ENCODE peak calls at places on chromosomes 12 and 14, in six cellular contexts. One of them, this sample, is unnamed.

GRCh38 chr12:49092086-49092815 is 2.4 kb downstream of the DHH start:
- DNase-seq in IMR-90: peak; percentile 30
- DNase-seq in heart left ventricle: peak; percentile 50
- DNase-seq in lower leg skin: no peak
- DNase-seq in sigmoid colon: no peak
- DNase-seq in HCT116: no peak
- DNase-seq in this sample: no peak

GRCh38 chr14:67526676-67527459 is 6.2 kb upstream of the PLEKHH1 start:
- DNase-seq in IMR-90: peak; percentile 45
- DNase-seq in sigmoid colon: no peak
- DNase-seq in heart left ventricle: no peak
- DNase-seq in lower leg skin: no peak
- DNase-seq in HCT116: peak; percentile 59
- DNase-seq in this sample: peak; percentile 42

GRCh38 chr12:65300679-65301349 is 22.3 kb downstream of the MSRB3 start:
- DNase-seq in HCT116: peak; percentile 54
- DNase-seq in heart left ventricle: no peak
- DNase-seq in lower leg skin: no peak
- DNase-seq in sigmoid colon: no peak
- DNase-seq in IMR-90: peak; percentile 33
- DNase-seq in this sample: no peak

GRCh38 chr14:32724864-32725550 is 213.7 kb upstream of the NPAS3 start:
- DNase-seq in heart left ventricle: no peak
- DNase-seq in sigmoid colon: no peak
- DNase-seq in lower leg skin: no peak
- DNase-seq in HCT116: no peak
- DNase-seq in IMR-90: peak; percentile 28
- DNase-seq in this sample: no peak

GRCh38 chr12:48965447-48965846 is 6.1 kb downstream of the WNT10B start:
- DNase-seq in lower leg skin: no peak
- DNase-seq in sigmoid colon: no peak
- DNase-seq in heart left ventricle: no peak
- DNase-seq in HCT116: no peak
- DNase-seq in IMR-90: peak; percentile 38
- DNase-seq in this sample: no peak

GRCh38 chr12:27336254-27336653 is 3.6 kb downstream of the BMAL2 start:
- DNase-seq in IMR-90: no peak
- DNase-seq in heart left ventricle: no peak
- DNase-seq in sigmoid colon: no peak
- DNase-seq in lower leg skin: no peak
- DNase-seq in HCT116: no peak
- DNase-seq in this sample: peak; percentile 46

GRCh38 chr12:109293106-109293505 is 16.0 kb downstream of the FOXN4 start:
- DNase-seq in lower leg skin: no peak
- DNase-seq in sigmoid colon: peak; percentile 49
- DNase-seq in HCT116: no peak
- DNase-seq in heart left ventricle: no peak
- DNase-seq in IMR-90: no peak
- DNase-seq in this sample: no peak

GRCh38 chr12:65826513-65827171 is 2.4 kb downstream of the HMGA2 start:
- DNase-seq in HCT116: no peak
- DNase-seq in lower leg skin: no peak
- DNase-seq in IMR-90: peak; percentile 67
- DNase-seq in heart left ventricle: no peak
- DNase-seq in sigmoid colon: no peak
- DNase-seq in this sample: no peak

GRCh38 chr12:11650697-11651281 is 1.3 kb downstream of the ETV6 start:
- DNase-seq in lower leg skin: no peak
- DNase-seq in IMR-90: peak; percentile 37
- DNase-seq in sigmoid colon: no peak
- DNase-seq in HCT116: no peak
- DNase-seq in heart left ventricle: no peak
- DNase-seq in this sample: no peak

GRCh38 chr14:75711134-75711795 is 50.2 kb downstream of the TTLL5 start:
- DNase-seq in HCT116: peak; percentile 43
- DNase-seq in lower leg skin: no peak
- DNase-seq in sigmoid colon: no peak
- DNase-seq in heart left ventricle: no peak
- DNase-seq in IMR-90: peak; percentile 72
- DNase-seq in this sample: peak; percentile 40

GRCh38 chr12:93468008-93468371 is 676 bp downstream of the MRPL42 start:
- DNase-seq in lower leg skin: no peak
- DNase-seq in heart left ventricle: no peak
- DNase-seq in IMR-90: no peak
- DNase-seq in HCT116: no peak
- DNase-seq in sigmoid colon: no peak
- DNase-seq in this sample: no peak

GRCh38 chr12:67873355-67873754 is 115.9 kb upstream of the IFNG-AS1 start:
- DNase-seq in heart left ventricle: no peak
- DNase-seq in IMR-90: no peak
- DNase-seq in sigmoid colon: no peak
- DNase-seq in HCT116: no peak
- DNase-seq in lower leg skin: no peak
- DNase-seq in this sample: no peak

GRCh38 chr12:109738209-109738608 is 24.6 kb downstream of the FAM222A start:
- DNase-seq in heart left ventricle: peak; percentile 15
- DNase-seq in HCT116: no peak
- DNase-seq in IMR-90: no peak
- DNase-seq in sigmoid colon: peak; percentile 28
- DNase-seq in lower leg skin: no peak
- DNase-seq in this sample: peak; percentile 25

GRCh38 chr14:35435177-35435576 is 30.6 kb upstream of the NFKBIA start:
- DNase-seq in sigmoid colon: no peak
- DNase-seq in HCT116: no peak
- DNase-seq in lower leg skin: no peak
- DNase-seq in heart left ventricle: no peak
- DNase-seq in IMR-90: peak; percentile 29
- DNase-seq in this sample: no peak

GRCh38 chr14:64507376-64508156 is 3.0 kb downstream of the ZBTB1 start:
- DNase-seq in heart left ventricle: no peak
- DNase-seq in IMR-90: peak; percentile 58
- DNase-seq in sigmoid colon: no peak
- DNase-seq in lower leg skin: no peak
- DNase-seq in HCT116: no peak
- DNase-seq in this sample: no peak

GRCh38 chr14:75709207-75709812 is 48.3 kb downstream of the TTLL5 start:
- DNase-seq in heart left ventricle: peak; percentile 75
- DNase-seq in lower leg skin: peak; percentile 73
- DNase-seq in sigmoid colon: peak; percentile 84
- DNase-seq in HCT116: peak; percentile 68
- DNase-seq in IMR-90: peak; percentile 88
- DNase-seq in this sample: peak; percentile 84

GRCh38 chr12:103799504-103800251 is 41.4 kb downstream of the NT5DC3 start:
- DNase-seq in heart left ventricle: no peak
- DNase-seq in sigmoid colon: peak; percentile 58
- DNase-seq in lower leg skin: no peak
- DNase-seq in IMR-90: peak; percentile 68
- DNase-seq in HCT116: no peak
- DNase-seq in this sample: no peak

GRCh38 chr12:117486840-117487659 is 125.6 kb upstream of the NOS1 start:
- DNase-seq in HCT116: peak; percentile 80
- DNase-seq in heart left ventricle: no peak
- DNase-seq in lower leg skin: no peak
- DNase-seq in IMR-90: no peak
- DNase-seq in sigmoid colon: no peak
- DNase-seq in this sample: peak; percentile 49

GRCh38 chr12:56071648-56072047 is 8.3 kb upstream of the ERBB3 start:
- DNase-seq in HCT116: no peak
- DNase-seq in heart left ventricle: no peak
- DNase-seq in IMR-90: peak; percentile 51
- DNase-seq in sigmoid colon: peak; percentile 15
- DNase-seq in lower leg skin: no peak
- DNase-seq in this sample: no peak

GRCh38 chr12:104272938-104273337 is 30.6 kb upstream of the EID3 start:
- DNase-seq in IMR-90: no peak
- DNase-seq in heart left ventricle: no peak
- DNase-seq in HCT116: no peak
- DNase-seq in sigmoid colon: no peak
- DNase-seq in lower leg skin: no peak
- DNase-seq in this sample: peak; percentile 50

GRCh38 chr14:68427550-68427890 is 365.3 kb downstream of the ZFP36L1 start:
- DNase-seq in heart left ventricle: no peak
- DNase-seq in IMR-90: no peak
- DNase-seq in HCT116: no peak
- DNase-seq in lower leg skin: no peak
- DNase-seq in sigmoid colon: no peak
- DNase-seq in this sample: no peak

GRCh38 chr12:19761465-19761864 is 322.2 kb downstream of the AEBP2 start:
- DNase-seq in HCT116: no peak
- DNase-seq in lower leg skin: no peak
- DNase-seq in sigmoid colon: no peak
- DNase-seq in heart left ventricle: no peak
- DNase-seq in IMR-90: no peak
- DNase-seq in this sample: no peak

GRCh38 chr14:64879635-64880381 is at the start of gene SPTB:
- DNase-seq in IMR-90: no peak
- DNase-seq in sigmoid colon: no peak
- DNase-seq in heart left ventricle: peak; percentile 84
- DNase-seq in HCT116: no peak
- DNase-seq in lower leg skin: peak; percentile 16
- DNase-seq in this sample: peak; percentile 53

GRCh38 chr12:33977887-33978286 is 44.4 kb upstream of the ALG10 start:
- DNase-seq in lower leg skin: no peak
- DNase-seq in HCT116: no peak
- DNase-seq in heart left ventricle: no peak
- DNase-seq in IMR-90: no peak
- DNase-seq in sigmoid colon: no peak
- DNase-seq in this sample: no peak

GRCh38 chr12:47811581-47812484 is 7.9 kb downstream of the HDAC7 start:
- DNase-seq in HCT116: no peak
- DNase-seq in lower leg skin: peak; percentile 78
- DNase-seq in sigmoid colon: peak; percentile 91
- DNase-seq in IMR-90: peak; percentile 86
- DNase-seq in heart left ventricle: peak; percentile 79
- DNase-seq in this sample: no peak
- TF ChIP-seq POLR2A in HCT116: no peak
- TF ChIP-seq POLR2A in lower leg skin: no peak
- TF ChIP-seq POLR2A in sigmoid colon: no peak
- TF ChIP-seq POLR2A in IMR-90: peak; percentile 40
- TF ChIP-seq POLR2A in heart left ventricle: no peak
- TF ChIP-seq POLR2A in this sample: no peak

GRCh38 chr12:122020795-122021192 is 890 bp upstream of the BCL7A start:
- DNase-seq in IMR-90: no peak
- DNase-seq in sigmoid colon: no peak
- DNase-seq in HCT116: no peak
- DNase-seq in heart left ventricle: no peak
- DNase-seq in lower leg skin: no peak
- DNase-seq in this sample: no peak
- H3K4me3 ChIP-seq in IMR-90: peak overlapping the region; percentile 66
- H3K4me3 ChIP-seq in sigmoid colon: peak overlapping the region; percentile 54
- H3K4me3 ChIP-seq in HCT116: peak overlapping the region; percentile 71
- H3K4me3 ChIP-seq in heart left ventricle: peak overlapping the region; percentile 68
- H3K4me3 ChIP-seq in lower leg skin: no peak overlapping the region
- H3K4me3 ChIP-seq in this sample: peak overlapping the region; percentile 74

GRCh38 chr12:4277205-4277543 is 3.6 kb downstream of the CCND2 start:
- DNase-seq in heart left ventricle: no peak
- DNase-seq in sigmoid colon: no peak
- DNase-seq in HCT116: no peak
- DNase-seq in lower leg skin: no peak
- DNase-seq in IMR-90: no peak
- DNase-seq in this sample: no peak

GRCh38 chr12:4276524-4277204 is 3.1 kb downstream of the CCND2 start:
- DNase-seq in sigmoid colon: peak; percentile 95
- DNase-seq in lower leg skin: peak; percentile 79
- DNase-seq in HCT116: peak; percentile 67
- DNase-seq in heart left ventricle: peak; percentile 91
- DNase-seq in IMR-90: peak; percentile 82
- DNase-seq in this sample: peak; percentile 77

GRCh38 chr12:4274960-4275868 is 1.7 kb downstream of the CCND2 start:
- DNase-seq in sigmoid colon: no peak
- DNase-seq in heart left ventricle: peak; percentile 44
- DNase-seq in lower leg skin: no peak
- DNase-seq in HCT116: no peak
- DNase-seq in IMR-90: peak; percentile 13
- DNase-seq in this sample: no peak

GRCh38 chr12:4274396-4274959 is 916 bp downstream of the CCND2 start:
- DNase-seq in lower leg skin: no peak
- DNase-seq in heart left ventricle: peak; percentile 55
- DNase-seq in IMR-90: no peak
- DNase-seq in sigmoid colon: peak; percentile 81
- DNase-seq in HCT116: no peak
- DNase-seq in this sample: no peak

GRCh38 chr12:4275869-4276253 is 2.3 kb downstream of the CCND2 start:
- DNase-seq in heart left ventricle: peak; percentile 51
- DNase-seq in sigmoid colon: peak; percentile 88
- DNase-seq in HCT116: no peak
- DNase-seq in lower leg skin: no peak
- DNase-seq in IMR-90: no peak
- DNase-seq in this sample: no peak
- TF ChIP-seq POLR2A in heart left ventricle: no peak
- TF ChIP-seq POLR2A in sigmoid colon: no peak
- TF ChIP-seq POLR2A in HCT116: no peak
- TF ChIP-seq POLR2A in lower leg skin: no peak
- TF ChIP-seq POLR2A in IMR-90: no peak
- TF ChIP-seq POLR2A in this sample: no peak

GRCh38 chr12:30927210-30927576 is 645 bp downstream of the TSPAN11 start:
- DNase-seq in lower leg skin: no peak
- DNase-seq in heart left ventricle: no peak
- DNase-seq in sigmoid colon: no peak
- DNase-seq in IMR-90: no peak
- DNase-seq in HCT116: no peak
- DNase-seq in this sample: no peak

GRCh38 chr12:30925607-30926242 is 823 bp upstream of the TSPAN11 start:
- DNase-seq in sigmoid colon: no peak
- DNase-seq in lower leg skin: no peak
- DNase-seq in IMR-90: no peak
- DNase-seq in HCT116: no peak
- DNase-seq in heart left ventricle: no peak
- DNase-seq in this sample: no peak

GRCh38 chr12:30928356-30929264 is 2.1 kb downstream of the TSPAN11 start:
- DNase-seq in lower leg skin: no peak
- DNase-seq in HCT116: no peak
- DNase-seq in heart left ventricle: peak; percentile 43
- DNase-seq in IMR-90: no peak
- DNase-seq in sigmoid colon: no peak
- DNase-seq in this sample: no peak

GRCh38 chr12:30923057-30923456 is 3.5 kb upstream of the TSPAN11 start:
- DNase-seq in sigmoid colon: no peak
- DNase-seq in HCT116: no peak
- DNase-seq in heart left ventricle: no peak
- DNase-seq in lower leg skin: no peak
- DNase-seq in IMR-90: no peak
- DNase-seq in this sample: no peak

GRCh38 chr12:30926243-30927209 is at the start of gene TSPAN11:
- DNase-seq in lower leg skin: no peak
- DNase-seq in heart left ventricle: peak; percentile 42
- DNase-seq in IMR-90: peak; percentile 26
- DNase-seq in HCT116: no peak
- DNase-seq in sigmoid colon: no peak
- DNase-seq in this sample: no peak
- H3K4me3 ChIP-seq in lower leg skin: peak within 1 kb of the TSS; percentile 13
- H3K4me3 ChIP-seq in heart left ventricle: peak within 1 kb of the TSS; percentile 39
- H3K4me3 ChIP-seq in IMR-90: peak within 1 kb of the TSS; percentile 3
- H3K4me3 ChIP-seq in HCT116: no peak within 1 kb of the TSS
- H3K4me3 ChIP-seq in sigmoid colon: peak within 1 kb of the TSS; percentile 18
- H3K4me3 ChIP-seq in this sample: peak within 1 kb of the TSS; percentile 49

GRCh38 chr12:62631531-62632520 is 165.2 kb downstream of the MON2 start:
- DNase-seq in sigmoid colon: peak; percentile 81
- DNase-seq in heart left ventricle: peak; percentile 76
- DNase-seq in IMR-90: peak; percentile 61
- DNase-seq in HCT116: no peak
- DNase-seq in lower leg skin: peak; percentile 51
- DNase-seq in this sample: peak; percentile 43
- TF ChIP-seq POLR2A in sigmoid colon: no peak
- TF ChIP-seq POLR2A in heart left ventricle: peak; percentile 40
- TF ChIP-seq POLR2A in IMR-90: no peak
- TF ChIP-seq POLR2A in HCT116: no peak
- TF ChIP-seq POLR2A in lower leg skin: no peak
- TF ChIP-seq POLR2A in this sample: no peak

GRCh38 chr12:662541-663292 is 528 bp downstream of the NINJ2 start:
- DNase-seq in sigmoid colon: no peak
- DNase-seq in IMR-90: no peak
- DNase-seq in heart left ventricle: no peak
- DNase-seq in lower leg skin: no peak
- DNase-seq in HCT116: no peak
- DNase-seq in this sample: no peak
- H3K4me3 ChIP-seq in sigmoid colon: no peak overlapping the region
- H3K4me3 ChIP-seq in IMR-90: no peak overlapping the region
- H3K4me3 ChIP-seq in heart left ventricle: peak overlapping the region; percentile 22
- H3K4me3 ChIP-seq in lower leg skin: no peak overlapping the region
- H3K4me3 ChIP-seq in HCT116: no peak overlapping the region
- H3K4me3 ChIP-seq in this sample: no peak overlapping the region

This sample was measured in stomach.